ENCODE peak calls at places on chromosomes 1 and 21, in ten cellular contexts. I, D, H, C, M, Z, Y, N, X and A are unnamed samples.

GRCh38 chr1:204359131-204359473 is 627 bp downstream of the PLEKHA6 start:
- DNase-seq in I (no peak), D (no peak), H (no peak), C (no peak), M (no peak), Z (no peak), Y (no peak), N (no peak), X (no peak), A (no peak)

GRCh38 chr1:98420376-98421097 is 241.0 kb upstream of the SNX7 start:
- DNase-seq in I (no peak), D (peak; percentile 60), H (no peak), C (no peak), M (no peak), Z (no peak), Y (no peak), N (no peak), X (no peak), A (no peak)

GRCh38 chr1:227318852-227319607 is 738 bp upstream of the CDC42BPA start:
- DNase-seq in I (peak; percentile 22), D (peak; percentile 67), H (no peak), C (no peak), M (peak; percentile 34), Z (peak; percentile 63), Y (peak; percentile 43), N (peak; percentile 30), X (peak; percentile 58), A (no peak)

GRCh38 chr1:8506995-8507615 is 189.2 kb downstream of the SLC45A1 start:
- DNase-seq in I (no peak), D (no peak), H (no peak), C (no peak), M (no peak), Z (no peak), Y (no peak), N (no peak), X (no peak), A (no peak)

GRCh38 chr1:47709302-47710074 is 271.6 kb downstream of the FOXD2 start:
- DNase-seq in I (peak; percentile 26), D (no peak), H (no peak), C (no peak), M (peak; percentile 28), Z (no peak), Y (peak; percentile 50), N (no peak), X (no peak), A (no peak)

GRCh38 chr1:41492341-41492848 is 7.9 kb upstream of the EDN2 start:
- DNase-seq in I (peak; percentile 67), D (peak; percentile 41), H (no peak), C (no peak), M (no peak), Z (no peak), Y (peak; percentile 60), N (no peak), X (no peak), A (no peak)

GRCh38 chr1:36014722-36015220 is 69.1 kb upstream of the TEKT2 start:
- DNase-seq in I (no peak), D (peak; percentile 17), H (no peak), C (no peak), M (no peak), Z (no peak), Y (no peak), N (no peak), X (no peak), A (no peak)

GRCh38 chr1:201463071-201463552 is 5.9 kb downstream of the PHLDA3 start:
- DNase-seq in I (no peak), D (peak; percentile 41), H (no peak), C (no peak), M (no peak), Z (no peak), Y (no peak), N (no peak), X (no peak), A (no peak)

GRCh38 chr1:64901663-64902062 is 64.7 kb downstream of the JAK1 start:
- DNase-seq in I (no peak), D (no peak), H (no peak), C (no peak), M (no peak), Z (no peak), Y (no peak), N (no peak), X (no peak), A (no peak)

GRCh38 chr1:235018720-235019444 is 109.8 kb downstream of the TOMM20 start:
- DNase-seq in I (peak; percentile 59), D (no peak), H (no peak), C (no peak), M (no peak), Z (no peak), Y (no peak), N (no peak), X (no peak), A (no peak)

GRCh38 chr21:29888437-29888836 is 51.4 kb downstream of the GRIK1 start:
- DNase-seq in I (no peak), D (peak; percentile 2), H (peak; percentile 2), C (no peak), M (no peak), Z (no peak), Y (no peak), N (no peak), X (no peak), A (no peak)

GRCh38 chr21:42279888-42280287 is 35.3 kb downstream of the TFF3 start:
- DNase-seq in I (no peak), D (no peak), H (no peak), C (no peak), M (no peak), Z (no peak), Y (no peak), N (no peak), X (no peak), A (no peak)

GRCh38 chr21:42282715-42283114 is 32.5 kb downstream of the TFF3 start:
- DNase-seq in I (no peak), D (no peak), H (no peak), C (no peak), M (no peak), Z (no peak), Y (no peak), N (no peak), X (no peak), A (no peak)

GRCh38 chr21:42281196-42281680 is 34.0 kb downstream of the TFF3 start:
- DNase-seq in I (no peak), D (no peak), H (no peak), C (no peak), M (no peak), Z (no peak), Y (no peak), N (no peak), X (no peak), A (no peak)

GRCh38 chr21:42280356-42281195 is 34.6 kb downstream of the TFF3 start:
- DNase-seq in I (no peak), D (no peak), H (no peak), C (no peak), M (no peak), Z (no peak), Y (no peak), N (no peak), X (no peak), A (no peak)

DNA sequence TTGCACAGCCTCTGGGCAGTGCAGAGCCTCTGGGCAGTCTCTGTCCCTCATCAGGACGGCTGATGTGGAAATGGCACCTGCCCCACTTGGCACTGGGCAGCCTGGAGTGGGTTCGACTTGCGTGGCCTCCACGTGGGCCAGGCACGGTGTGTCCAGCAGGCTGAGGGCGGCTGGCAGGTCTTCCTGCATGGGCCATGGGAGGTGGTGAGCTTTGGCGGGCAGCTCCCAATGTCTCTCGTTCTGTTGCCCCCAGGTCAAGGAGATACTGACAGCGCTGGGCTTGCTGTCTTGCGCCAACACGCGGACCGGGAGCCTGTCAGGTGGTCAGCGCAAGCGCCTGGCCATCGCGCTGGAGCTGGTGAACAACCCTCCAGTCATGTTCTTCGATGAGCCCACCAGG is 33.2 kb downstream of the TFF3 start:
- DNase-seq in I (no peak), D (no peak), H (no peak), C (no peak), M (no peak), Z (no peak), Y (no peak), N (no peak), X (no peak), A (no peak)
- TF ChIP-seq CTCF in I (no peak), D (no peak), H (no peak), C (no peak), M (no peak), Z (no peak), Y (no peak), N (no peak), X (no peak), A (no peak)

GRCh38 chr1:150567341-150567716 is 12.1 kb downstream of the MCL1 start:
- DNase-seq in I (no peak), D (no peak), H (no peak), C (no peak), M (no peak), Z (no peak), Y (peak; percentile 40), N (no peak), X (peak; percentile 31), A (no peak)
- H3K4me3 ChIP-seq in I (no peak overlapping the region), D (peak overlapping the region; percentile 28), H (no peak overlapping the region), C (peak overlapping the region; percentile 36), M (peak overlapping the region; percentile 34), Z (peak overlapping the region; percentile 35), Y (peak overlapping the region; percentile 3), N (peak overlapping the region; percentile 22), X (peak overlapping the region; percentile 33), A (peak overlapping the region; percentile 21)

DNA sequence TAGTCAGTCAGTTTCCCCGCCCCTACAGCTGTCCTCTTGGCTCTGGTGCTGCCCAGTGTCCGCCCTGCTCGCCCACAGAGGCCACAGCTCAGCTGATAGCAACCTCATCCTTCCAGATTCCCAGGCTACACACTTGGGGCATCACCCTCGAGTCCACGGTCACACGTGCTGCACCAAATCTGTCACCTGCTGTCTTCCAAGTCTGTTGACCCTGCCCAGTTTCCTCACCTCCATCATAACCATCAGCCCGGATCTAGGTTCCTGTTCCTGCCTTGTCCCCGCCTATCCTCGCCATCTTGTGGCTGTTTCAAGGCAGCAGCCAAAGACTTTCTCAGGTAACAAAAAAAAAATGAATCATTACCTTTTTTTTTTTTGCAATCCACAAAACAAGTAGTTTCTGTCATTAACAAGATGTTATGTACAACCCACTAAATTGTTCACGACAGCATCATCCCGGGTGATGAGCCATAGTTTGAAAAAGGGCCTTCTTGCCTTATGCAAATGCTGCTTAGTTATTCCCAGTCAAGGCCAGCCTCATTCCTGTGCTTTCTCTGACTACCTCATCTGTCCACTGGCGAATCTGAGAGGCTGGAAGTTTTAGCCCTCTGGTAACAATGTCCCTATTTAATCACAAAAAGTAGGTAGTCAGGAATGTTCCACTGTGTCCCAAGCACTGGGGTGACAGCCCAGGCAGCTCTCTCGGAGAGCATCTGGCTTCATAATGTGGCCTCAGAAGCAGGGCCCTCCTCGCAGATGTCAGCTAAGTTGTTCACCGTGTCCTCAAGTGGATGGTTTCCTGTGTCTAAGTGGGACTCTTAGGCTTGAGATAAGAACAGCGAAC is 4.9 kb upstream of the MIIP start:
- DNase-seq in I (no peak), D (peak; percentile 70), H (no peak), C (no peak), M (no peak), Z (no peak), Y (no peak), N (peak; percentile 25), X (no peak), A (no peak)
- TF ChIP-seq CTCF in I (no peak), D (no peak), H (no peak), C (no peak), M (no peak), Z (no peak), Y (no peak), N (peak; percentile 43), X (no peak), A (peak; percentile 13)

DNA sequence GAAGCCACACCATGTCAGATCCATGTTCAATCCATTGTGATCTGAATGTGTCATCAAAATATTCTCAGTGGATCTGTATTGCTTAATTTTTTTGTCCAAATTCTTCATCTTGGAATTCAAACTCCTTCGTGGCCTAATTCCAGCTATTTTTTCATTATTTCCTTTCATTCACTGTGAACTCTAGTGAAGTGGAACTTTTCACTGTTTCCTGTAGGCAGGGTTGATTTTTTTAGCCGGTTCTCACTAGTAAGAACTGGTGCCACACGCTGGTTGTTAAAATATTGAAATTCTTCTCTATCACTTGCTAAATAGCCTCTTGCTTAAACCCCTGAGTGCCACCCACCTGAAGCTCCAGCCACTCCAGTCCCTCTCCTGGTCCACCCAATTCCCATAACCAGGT is 7.6 kb upstream of the S100A11 start:
- DNase-seq in I (no peak), D (no peak), H (no peak), C (no peak), M (no peak), Z (no peak), Y (no peak), N (no peak), X (no peak), A (no peak)
- H3K4me3 ChIP-seq in I (no peak overlapping the region), D (no peak overlapping the region), H (no peak overlapping the region), C (no peak overlapping the region), M (no peak overlapping the region), Z (no peak overlapping the region), Y (no peak overlapping the region), N (no peak overlapping the region), X (no peak overlapping the region), A (no peak overlapping the region)